ENCODE peak calls at places on chromosome 19, in four cellular contexts. E is Peyer's patch, R is neuronal stem cell, S is body of pancreas. I is an unnamed sample.
A peak's percentile ranks its signal among the peaks of the same experiment; 100 is the strongest.

GRCh38 chr19:35557539-35558399 is 5.7 kb downstream of the ATP4A start:
- DNase-seq in E (no peak), R (peak; percentile 89), S (peak; percentile 85), I (peak; percentile 72)

GRCh38 chr19:50628551-50628950 is 11.1 kb downstream of the SYT3 start:
- DNase-seq in E (no peak), R (no peak), S (no peak), I (no peak)

GRCh38 chr19:45345506-45345860 is 4.9 kb downstream of the KLC3 start:
- DNase-seq in E (no peak), R (no peak), S (no peak), I (no peak)

GRCh38 chr19:44648536-44649370 is 5.0 kb downstream of the PVR start:
- DNase-seq in E (peak; percentile 1), R (no peak), S (no peak), I (no peak)

GRCh38 chr19:8578642-8579265 is 1.5 kb upstream of the MYO1F start:
- DNase-seq in E (peak; percentile 83), R (peak; percentile 76), S (peak; percentile 79), I (peak; percentile 92)

GRCh38 chr19:39372047-39372802 is 18.7 kb downstream of the PAF1 start:
- DNase-seq in E (no peak), R (no peak), S (peak; percentile 54), I (peak; percentile 88)

GRCh38 chr19:29532097-29532496 is 6.3 kb downstream of the VSTM2B start:
- DNase-seq in E (no peak), R (no peak), S (no peak), I (no peak)

GRCh38 chr19:48858984-48859710 is 9.3 kb downstream of the PLEKHA4 start:
- DNase-seq in E (no peak), R (no peak), S (peak; percentile 76), I (peak; percentile 78)

GRCh38 chr19:19697589-19697988 is 28.9 kb downstream of the ZNF101 start:
- DNase-seq in E (no peak), R (no peak), S (no peak), I (no peak)

GRCh38 chr19:17078920-17079709 is 3.5 kb downstream of the MYO9B start:
- DNase-seq in E (no peak), R (no peak), S (no peak), I (peak; percentile 56)

GRCh38 chr19:3234800-3235199 is 10.3 kb downstream of the CELF5 start:
- DNase-seq in E (no peak), R (no peak), S (no peak), I (peak; percentile 53)

GRCh38 chr19:35992902-35993765 is 1.9 kb upstream of the SDHAF1 start:
- DNase-seq in E (no peak), R (no peak), S (no peak), I (no peak)

GRCh38 chr19:29941828-29942403 is at the start of gene URI1:
- DNase-seq in E (peak; percentile 96), R (peak; percentile 86), S (peak; percentile 94), I (peak; percentile 96)

GRCh38 chr19:15666883-15667282 is 6.0 kb upstream of the CYP4F12 start:
- DNase-seq in E (peak; percentile 82), R (no peak), S (no peak), I (peak; percentile 51)

GRCh38 chr19:20107301-20107700 is 29.5 kb downstream of the ZNF90 start:
- DNase-seq in E (no peak), R (no peak), S (no peak), I (no peak)

GRCh38 chr19:52398091-52398461 is 427 bp downstream of the ZNF528 start:
- DNase-seq in E (no peak), R (no peak), S (no peak), I (no peak)

GRCh38 chr19:49487277-49488045 is at the start of gene RPL13A:
- DNase-seq in E (peak; percentile 100), R (peak; percentile 100), S (peak; percentile 100), I (peak; percentile 100)

GRCh38 chr19:3178377-3178972 is at the start of gene S1PR4:
- DNase-seq in E (peak; percentile 50), R (no peak), S (no peak), I (peak; percentile 63)

GRCh38 chr19:3609779-3610719 is 3.4 kb upstream of the TBXA2R start:
- DNase-seq in E (no peak), R (no peak), S (no peak), I (peak; percentile 55)

GRCh38 chr19:40609561-40610395 is 8.6 kb downstream of the LTBP4 start:
- DNase-seq in E (peak; percentile 97), R (peak; percentile 80), S (peak; percentile 94), I (peak; percentile 91)

GRCh38 chr19:35045667-35046300 is 4.3 kb downstream of the HPN start:
- DNase-seq in E (no peak), R (no peak), S (no peak), I (no peak)

GRCh38 chr19:1492474-1493006 is 1.6 kb downstream of the REEP6 start:
- DNase-seq in E (peak; percentile 73), R (no peak), S (no peak), I (no peak)

GRCh38 chr19:33054623-33055022 is 10.1 kb downstream of the RHPN2 start:
- DNase-seq in E (peak; percentile 90), R (no peak), S (peak; percentile 55), I (no peak)

GRCh38 chr19:2014731-2015610 is 543 bp downstream of the BTBD2 start:
- DNase-seq in E (no peak), R (peak; percentile 35), S (no peak), I (no peak)

GRCh38 chr19:53394974-53395839 is at the start of gene ZNF765:
- DNase-seq in E (peak; percentile 97), R (peak; percentile 93), S (peak; percentile 96), I (peak; percentile 95)

GRCh38 chr19:12779162-12779993 is 4.0 kb upstream of the HOOK2 start:
- DNase-seq in E (no peak), R (no peak), S (no peak), I (peak; percentile 89)

GRCh38 chr19:42201489-42202289 is 15.8 kb downstream of the DEDD2 start:
- DNase-seq in E (no peak), R (no peak), S (no peak), I (peak; percentile 76)

GRCh38 chr19:33374406-33374703 is 846 bp downstream of the CEBPG start:
- DNase-seq in E (no peak), R (no peak), S (peak; percentile 46), I (no peak)

GRCh38 chr19:54448037-54448773 is 794 bp upstream of the LENG8 start:
- DNase-seq in E (peak; percentile 77), R (no peak), S (peak; percentile 71), I (peak; percentile 85)

GRCh38 chr19:13014101-13014920 is 19.0 kb downstream of the NFIX start:
- DNase-seq in E (peak; percentile 60), R (no peak), S (no peak), I (no peak)

GRCh38 chr19:35943542-35944301 is 7.5 kb downstream of the LRFN3 start:
- DNase-seq in E (no peak), R (no peak), S (no peak), I (no peak)

GRCh38 chr19:11240008-11240444 is 607 bp downstream of the ANGPTL8 start:
- DNase-seq in E (no peak), R (no peak), S (no peak), I (no peak)

GRCh38 chr19:46614114-46614701 is 10.7 kb downstream of the PTGIR start:
- DNase-seq in E (peak; percentile 87), R (peak; percentile 78), S (peak; percentile 90), I (peak; percentile 86)

GRCh38 chr19:5148794-5149190 is 179.9 kb downstream of the KDM4B start:
- DNase-seq in E (no peak), R (no peak), S (no peak), I (no peak)

GRCh38 chr19:5147971-5148793 is 179.3 kb downstream of the KDM4B start:
- DNase-seq in E (peak; percentile 46), R (no peak), S (no peak), I (no peak)

GRCh38 chr19:5145521-5146511 is 176.9 kb downstream of the KDM4B start:
- DNase-seq in E (peak; percentile 48), R (no peak), S (no peak), I (peak; percentile 67)

GRCh38 chr19:5149508-5149907 is 180.6 kb downstream of the KDM4B start:
- DNase-seq in E (peak; percentile 43), R (no peak), S (no peak), I (no peak)

GRCh38 chr19:5147074-5147970 is 178.4 kb downstream of the KDM4B start:
- DNase-seq in E (no peak), R (no peak), S (no peak), I (no peak)
- H3K9me3 ChIP-seq in E (no peaks in the 10 kb centered on the region), R (no peaks in the 10 kb centered on the region), S (no peaks in the 10 kb centered on the region), I (no peaks in the 10 kb centered on the region)

DNA sequence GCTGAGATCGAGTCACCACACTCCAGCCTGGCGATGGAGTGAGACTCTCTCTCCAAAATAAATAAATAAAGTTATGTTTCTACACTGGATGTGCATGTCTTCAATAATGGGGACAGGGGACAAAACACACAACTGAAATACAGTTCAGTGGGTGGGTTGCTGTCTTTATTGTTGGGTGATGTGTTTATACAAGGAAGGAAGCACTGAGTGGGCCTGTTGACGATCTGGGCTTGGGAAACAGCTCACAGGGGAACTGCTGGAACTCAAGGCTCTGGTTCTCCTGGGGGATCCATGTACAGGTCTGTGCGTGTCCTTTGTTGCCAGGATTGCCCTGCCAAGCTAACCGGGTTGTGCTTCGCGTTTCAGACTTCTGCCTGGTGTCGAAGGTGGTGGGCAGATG is 18.9 kb downstream of the SPINT2 start:
- DNase-seq in E (no peak), R (no peak), S (no peak), I (no peak)
- H3K27ac ChIP-seq in E (no peak overlapping the region), R (no peak overlapping the region), S (peak overlapping the region; percentile 28), I (no peak overlapping the region)

GRCh38 chr19:23033721-23034120 is 30.7 kb upstream of the ZNF728 start:
- DNase-seq in E (no peak), R (no peak), S (no peak), I (no peak)
- H3K9me3 ChIP-seq in E (no peaks in the 10 kb centered on the region), R (peaks cover 9% of the 10 kb centered on the region), S (no peaks in the 10 kb centered on the region), I (no peaks in the 10 kb centered on the region)

GRCh38 chr19:32040246-32040645 is 305.2 kb upstream of the ZNF507 start:
- DNase-seq in E (no peak), R (no peak), S (no peak), I (no peak)

GRCh38 chr19:32041681-32042292 is 303.6 kb upstream of the ZNF507 start:
- DNase-seq in E (peak; percentile 64), R (peak; percentile 57), S (peak; percentile 45), I (peak; percentile 65)

GRCh38 chr19:32037998-32038732 is 307.2 kb upstream of the ZNF507 start:
- DNase-seq in E (no peak), R (no peak), S (no peak), I (no peak)

GRCh38 chr19:32035611-32036010 is 309.8 kb upstream of the ZNF507 start:
- DNase-seq in E (no peak), R (no peak), S (no peak), I (no peak)

GRCh38 chr19:32039446-32039845 is 306.0 kb upstream of the ZNF507 start:
- DNase-seq in E (no peak), R (no peak), S (no peak), I (no peak)
- H3K27ac ChIP-seq in E (no peak overlapping the region), R (no peak overlapping the region), S (no peak overlapping the region), I (no peak overlapping the region)